ENCODE peak calls at places on chromosomes 5 and 9, in seven cellular contexts. One of them, this sample, is unnamed.

GRCh38 chr5:145678255-145678654 is 156.9 kb downstream of the PRELID2 start:
- DNase-seq in T1000: no peak
- DNase-seq in CD4-positive, CD25-positive, alpha-beta regulatory T cell: no peak
- DNase-seq in ELR: no peak
- DNase-seq in stimulated activated CD4-positive, alpha-beta T cell treated with anti-CD3 and anti-CD28 coated beads, Interleukin-4, amount 100 ng/mL, for 48 hours: no peak
- DNase-seq in NCI-H460: no peak
- DNase-seq in GM23338: no peak
- DNase-seq in this sample: no peak

GRCh38 chr5:62139741-62140140 is 166.3 kb upstream of the KIF2A start:
- DNase-seq in T1000: no peak
- DNase-seq in CD4-positive, CD25-positive, alpha-beta regulatory T cell: no peak
- DNase-seq in ELR: no peak
- DNase-seq in stimulated activated CD4-positive, alpha-beta T cell treated with anti-CD3 and anti-CD28 coated beads, Interleukin-4, amount 100 ng/mL, for 48 hours: no peak
- DNase-seq in NCI-H460: no peak
- DNase-seq in GM23338: no peak
- DNase-seq in this sample: no peak

GRCh38 chr5:169325273-169325672 is 24.3 kb upstream of the SLIT3 start:
- DNase-seq in T1000: no peak
- DNase-seq in CD4-positive, CD25-positive, alpha-beta regulatory T cell: no peak
- DNase-seq in ELR: no peak
- DNase-seq in stimulated activated CD4-positive, alpha-beta T cell treated with anti-CD3 and anti-CD28 coated beads, Interleukin-4, amount 100 ng/mL, for 48 hours: no peak
- DNase-seq in NCI-H460: no peak
- DNase-seq in GM23338: no peak
- DNase-seq in this sample: no peak

GRCh38 chr5:171863928-171864327 is 78.3 kb downstream of the SMIM23 start:
- DNase-seq in T1000: no peak
- DNase-seq in CD4-positive, CD25-positive, alpha-beta regulatory T cell: no peak
- DNase-seq in ELR: peak; percentile 80
- DNase-seq in stimulated activated CD4-positive, alpha-beta T cell treated with anti-CD3 and anti-CD28 coated beads, Interleukin-4, amount 100 ng/mL, for 48 hours: no peak
- DNase-seq in NCI-H460: no peak
- DNase-seq in GM23338: no peak
- DNase-seq in this sample: no peak

GRCh38 chr9:129617167-129617566 is 3.7 kb downstream of the C9orf50 start:
- DNase-seq in T1000: peak; percentile 37
- DNase-seq in CD4-positive, CD25-positive, alpha-beta regulatory T cell: no peak
- DNase-seq in ELR: peak; percentile 83
- DNase-seq in stimulated activated CD4-positive, alpha-beta T cell treated with anti-CD3 and anti-CD28 coated beads, Interleukin-4, amount 100 ng/mL, for 48 hours: no peak
- DNase-seq in NCI-H460: no peak
- DNase-seq in GM23338: peak; percentile 70
- DNase-seq in this sample: no peak

GRCh38 chr9:77830618-77831285 is 182.6 kb upstream of the GNA14 start:
- DNase-seq in T1000: no peak
- DNase-seq in CD4-positive, CD25-positive, alpha-beta regulatory T cell: no peak
- DNase-seq in ELR: no peak
- DNase-seq in stimulated activated CD4-positive, alpha-beta T cell treated with anti-CD3 and anti-CD28 coated beads, Interleukin-4, amount 100 ng/mL, for 48 hours: no peak
- DNase-seq in NCI-H460: no peak
- DNase-seq in GM23338: no peak
- DNase-seq in this sample: no peak

GRCh38 chr5:169006206-169006605 is 294.7 kb downstream of the SLIT3 start:
- DNase-seq in T1000: no peak
- DNase-seq in CD4-positive, CD25-positive, alpha-beta regulatory T cell: no peak
- DNase-seq in ELR: no peak
- DNase-seq in stimulated activated CD4-positive, alpha-beta T cell treated with anti-CD3 and anti-CD28 coated beads, Interleukin-4, amount 100 ng/mL, for 48 hours: no peak
- DNase-seq in NCI-H460: no peak
- DNase-seq in GM23338: no peak
- DNase-seq in this sample: no peak

GRCh38 chr5:146744358-146744757 is 134.2 kb downstream of the PPP2R2B start:
- DNase-seq in T1000: no peak
- DNase-seq in CD4-positive, CD25-positive, alpha-beta regulatory T cell: no peak
- DNase-seq in ELR: peak; percentile 5
- DNase-seq in stimulated activated CD4-positive, alpha-beta T cell treated with anti-CD3 and anti-CD28 coated beads, Interleukin-4, amount 100 ng/mL, for 48 hours: no peak
- DNase-seq in NCI-H460: no peak
- DNase-seq in GM23338: no peak
- DNase-seq in this sample: no peak

GRCh38 chr9:108784998-108785397 is 70.8 kb downstream of the ACTL7B start:
- DNase-seq in T1000: no peak
- DNase-seq in CD4-positive, CD25-positive, alpha-beta regulatory T cell: no peak
- DNase-seq in ELR: no peak
- DNase-seq in stimulated activated CD4-positive, alpha-beta T cell treated with anti-CD3 and anti-CD28 coated beads, Interleukin-4, amount 100 ng/mL, for 48 hours: no peak
- DNase-seq in NCI-H460: no peak
- DNase-seq in GM23338: no peak
- DNase-seq in this sample: no peak

This sample was measured in GM06990.